ENCODE peak calls at places on chromosomes 1 and 21, in ten cellular contexts. R, J, U, A, M, P, B, Y, H and Q are unnamed samples.

GRCh38 chr21:28767523-28767922 is 225.2 kb downstream of the LTN1 start:
- DNase-seq in Y (no peak), P (no peak), J (no peak), U (no peak), M (no peak), R (no peak), A (no peak), B (no peak), H (no peak), Q (no peak)

GRCh38 chr1:236543065-236543669 is 19.4 kb downstream of the LGALS8 start:
- DNase-seq in A (no peak), M (no peak), J (no peak), Y (no peak), R (no peak), P (no peak), H (no peak), B (no peak), U (no peak), Q (no peak)

GRCh38 chr1:160081261-160081936 is at the start of gene KCNJ9:
- DNase-seq in J (no peak), M (no peak), P (no peak), R (peak; percentile 20), Y (no peak), U (no peak), H (no peak), B (no peak), A (peak; percentile 36), Q (no peak)

GRCh38 chr1:77220687-77221463 is 1.6 kb upstream of the PIGK start:
- DNase-seq in Y (no peak), U (no peak), M (no peak), A (peak; percentile 25), B (no peak), H (no peak), P (no peak), J (no peak), R (peak; percentile 29), Q (no peak)

GRCh38 chr1:42765832-42766722 is 751 bp downstream of the P3H1 start:
- DNase-seq in U (no peak), M (peak; percentile 69), P (no peak), H (peak; percentile 74), A (peak; percentile 76), Y (peak; percentile 69), B (no peak), R (peak; percentile 86), J (no peak), Q (no peak)

GRCh38 chr1:230867119-230867902 is 1.0 kb downstream of the C1orf198 start:
- DNase-seq in Y (no peak), B (no peak), A (no peak), U (no peak), M (no peak), R (peak; percentile 58), P (no peak), H (no peak), J (no peak), Q (no peak)

GRCh38 chr21:37917612-37918011 is 1.4 kb upstream of the KCNJ6 start:
- DNase-seq in M (no peak), A (no peak), R (peak; percentile 71), Y (no peak), U (no peak), B (no peak), P (peak; percentile 16), H (no peak), J (no peak), Q (no peak)

GRCh38 chr1:159015440-159015909 is 5.8 kb downstream of the IFI16 start:
- DNase-seq in H (peak; percentile 53), U (peak; percentile 70), B (peak; percentile 59), P (peak; percentile 51), Y (peak; percentile 86), A (peak; percentile 81), M (peak; percentile 26), J (peak; percentile 67), R (peak; percentile 83), Q (peak; percentile 54)

GRCh38 chr1:84773195-84773594 is 82.9 kb upstream of the SSX2IP start:
- DNase-seq in Y (no peak), J (no peak), B (no peak), H (no peak), A (no peak), R (no peak), M (no peak), P (no peak), U (no peak), Q (no peak)

GRCh38 chr1:207058878-207059867 is 6.1 kb downstream of the PFKFB2 start:
- DNase-seq in P (no peak), U (no peak), M (no peak), Y (no peak), B (no peak), R (no peak), H (no peak), A (no peak), J (no peak), Q (no peak)

GRCh38 chr1:61285371-61285885 is 203.1 kb downstream of the NFIA start:
- DNase-seq in Y (no peak), R (no peak), M (no peak), H (no peak), A (no peak), B (no peak), P (no peak), U (no peak), J (no peak), Q (no peak)